ENCODE peak calls at places on chromosomes 3 and 15, in eight cellular contexts. H is HCT116, B is hepatocyte, A is GM23248, T is endothelial cell of umbilical vein, Y is neural progenitor cell, G is MM.1S, L is DND-41. K is an unnamed sample.

GRCh38 chr3:31960793-31961431 is 20.1 kb downstream of the OSBPL10 start:
- DNase-seq in T (no peak), L (peak; percentile 18), A (peak; percentile 63), Y (no peak), B (no peak), H (peak; percentile 40), G (no peak), K (no peak)

GRCh38 chr3:171270541-171270940 is 189.7 kb downstream of the TNIK start:
- DNase-seq in T (no peak), Y (no peak), H (no peak), G (no peak), A (no peak), B (no peak), L (no peak), K (no peak)

GRCh38 chr3:121757812-121758545 is 8.4 kb upstream of the GOLGB1 start:
- DNase-seq in A (no peak), L (no peak), B (no peak), Y (no peak), G (no peak), H (no peak), T (no peak), K (no peak)

GRCh38 chr3:17995769-17996168 is 253.3 kb upstream of the TBC1D5 start:
- DNase-seq in Y (no peak), A (no peak), G (no peak), B (no peak), L (no peak), H (no peak), T (no peak), K (no peak)

GRCh38 chr3:194121881-194122280 is 14.1 kb upstream of the HES1 start:
- DNase-seq in B (peak; percentile 46), G (no peak), Y (no peak), H (no peak), L (no peak), T (peak; percentile 48), A (peak; percentile 55), K (no peak)

GRCh38 chr3:196501316-196502064 is 2.1 kb downstream of the RNF168 start:
- DNase-seq in L (no peak), B (no peak), H (no peak), Y (peak; percentile 42), G (peak; percentile 55), A (peak; percentile 61), T (no peak), K (no peak)

GRCh38 chr15:40240619-40241304 is 1.9 kb downstream of the PAK6 start:
- DNase-seq in A (no peak), G (no peak), B (no peak), Y (no peak), H (no peak), L (no peak), T (no peak), K (no peak)

GRCh38 chr15:73688455-73688854 is 4.3 kb downstream of the CD276 start:
- DNase-seq in H (no peak), G (no peak), T (peak; percentile 33), A (peak; percentile 61), Y (no peak), B (peak; percentile 38), L (no peak), K (no peak)

GRCh38 chr3:195352895-195353488 is 82.0 kb upstream of the XXYLT1 start:
- DNase-seq in Y (no peak), H (peak; percentile 77), G (no peak), L (no peak), B (peak; percentile 14), A (peak; percentile 93), T (no peak), K (peak; percentile 18)

GRCh38 chr15:62482715-62483429 is 317.8 kb upstream of the C2CD4B start:
- DNase-seq in A (peak; percentile 81), L (peak; percentile 6), G (peak; percentile 8), Y (peak; percentile 72), B (peak; percentile 31), T (no peak), H (peak; percentile 24), K (no peak)

GRCh38 chr3:46114324-46114988 is 87.2 kb upstream of the XCR1 start:
- DNase-seq in A (peak; percentile 77), G (no peak), L (no peak), Y (no peak), T (no peak), B (no peak), H (no peak), K (no peak)

GRCh38 chr15:80695911-80696651 is 971 bp downstream of the ABHD17C start:
- DNase-seq in B (peak; percentile 28), L (no peak), H (no peak), Y (peak; percentile 25), A (peak; percentile 54), G (peak; percentile 60), T (peak; percentile 40), K (no peak)

GRCh38 chr15:31304736-31305365 is 21.8 kb upstream of the KLF13 start:
- DNase-seq in B (no peak), Y (no peak), G (no peak), A (peak; percentile 30), T (no peak), H (no peak), L (peak; percentile 5), K (no peak)

GRCh38 chr15:99550077-99550476 is 15.7 kb upstream of the MEF2A start:
- DNase-seq in G (no peak), H (no peak), T (no peak), L (no peak), Y (no peak), A (no peak), B (no peak), K (no peak)

GRCh38 chr15:78234515-78235040 is at the start of gene ACSBG1:
- DNase-seq in H (no peak), G (peak; percentile 15), A (no peak), Y (no peak), L (no peak), T (no peak), B (no peak), K (no peak)

GRCh38 chr15:51492528-51492927 is 130.0 kb downstream of the DMXL2 start:
- DNase-seq in A (no peak), H (no peak), L (no peak), G (no peak), B (peak; percentile 8), T (peak; percentile 26), Y (no peak), K (no peak)

GRCh38 chr3:127404614-127405598 is 117.1 kb upstream of the PRR20G start:
- DNase-seq in G (no peak), H (no peak), T (no peak), Y (no peak), L (no peak), B (no peak), A (no peak), K (no peak)

GRCh38 chr15:45097466-45097865 is 16.5 kb downstream of the DUOX2 start:
- DNase-seq in A (no peak), L (no peak), G (no peak), H (no peak), T (no peak), B (no peak), Y (no peak), K (no peak)

GRCh38 chr15:68252925-68253534 is 23.5 kb upstream of the CLN6 start:
- DNase-seq in L (peak; percentile 50), Y (peak; percentile 82), G (peak; percentile 88), H (peak; percentile 79), B (peak; percentile 83), A (peak; percentile 87), T (peak; percentile 80), K (peak; percentile 73)

GRCh38 chr3:45546636-45547201 is 47.8 kb upstream of the LIMD1 start:
- DNase-seq in Y (peak; percentile 75), H (peak; percentile 13), A (no peak), T (no peak), L (peak; percentile 29), G (no peak), B (no peak), K (no peak)

GRCh38 chr3:141680620-141681389 is 57.3 kb upstream of the RNF7 start:
- DNase-seq in T (peak; percentile 88), B (no peak), G (no peak), L (peak; percentile 53), A (peak; percentile 67), Y (no peak), H (no peak), K (peak; percentile 52)

GRCh38 chr15:59997070-59997701 is 6.9 kb upstream of the FOXB1 start:
- DNase-seq in A (no peak), Y (peak; percentile 95), T (no peak), G (peak; percentile 95), H (no peak), L (peak; percentile 87), B (no peak), K (no peak)
- TF ChIP-seq EZH2 in A (peak; percentile 84), Y (no peak), T (peak; percentile 76), G (no peak), H (no peak), L (no peak), B (peak; percentile 96), K (no peak)

GRCh38 chr3:150754896-150755295 is 8.1 kb downstream of the SIAH2 start:
- DNase-seq in H (no peak), Y (no peak), A (no peak), T (no peak), G (no peak), B (no peak), L (no peak), K (no peak)
- H3K27ac ChIP-seq in H (no peak overlapping the region), Y (no peak overlapping the region), A (no peak overlapping the region), T (no peak overlapping the region), G (no peak overlapping the region), B (no peak overlapping the region), L (no peak overlapping the region), K (no peak overlapping the region)

DNA sequence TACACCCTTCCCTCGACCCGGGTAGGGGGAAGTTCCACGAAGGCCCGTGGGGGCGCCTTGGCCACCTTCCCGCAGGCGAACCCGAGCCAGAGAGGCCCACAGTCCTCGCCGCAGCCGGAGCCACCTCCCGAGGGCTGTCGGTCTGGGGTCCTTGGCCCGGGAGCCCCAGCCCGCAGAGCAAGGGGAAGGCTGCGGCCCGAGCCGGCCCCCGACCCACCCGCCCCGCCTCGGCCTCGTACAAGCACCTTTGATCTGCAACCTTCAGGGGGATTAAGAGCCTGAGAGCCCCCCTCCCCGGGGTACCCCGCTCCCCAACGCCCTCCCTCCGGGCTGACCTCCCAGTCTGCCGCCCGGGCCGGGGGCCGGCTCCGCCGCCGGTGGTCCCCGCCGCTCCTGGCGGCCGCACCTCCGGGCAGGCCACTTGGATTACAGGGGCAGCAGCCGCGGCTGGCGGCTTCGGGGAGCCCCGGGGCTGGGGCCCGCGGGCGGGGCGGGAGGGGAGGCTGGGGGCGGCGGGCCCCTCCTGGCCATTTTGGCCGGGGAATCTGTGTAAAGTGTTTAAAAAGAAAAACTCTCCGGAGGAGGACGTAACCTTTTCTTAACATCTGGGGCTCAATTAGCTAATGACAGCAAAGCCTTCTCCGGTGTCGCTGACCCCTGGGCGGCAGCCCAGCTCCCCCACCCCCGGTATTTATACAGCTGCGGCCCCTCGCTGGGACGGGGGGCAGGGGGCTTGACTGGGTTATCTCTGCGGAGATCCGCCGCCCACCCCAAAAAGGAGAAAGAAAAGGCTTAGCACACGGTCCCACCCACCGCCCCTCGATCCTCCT is 40.2 kb downstream of the EPHB3 start:
- DNase-seq in A (no peak), L (no peak), G (no peak), B (no peak), H (no peak), T (no peak), Y (peak; percentile 78), K (no peak)
- TF ChIP-seq EZH2 in A (peak; percentile 20), L (no peak), G (no peak), B (peak; percentile 8), H (no peak), T (peak; percentile 67), Y (no peak), K (no peak)

DNA sequence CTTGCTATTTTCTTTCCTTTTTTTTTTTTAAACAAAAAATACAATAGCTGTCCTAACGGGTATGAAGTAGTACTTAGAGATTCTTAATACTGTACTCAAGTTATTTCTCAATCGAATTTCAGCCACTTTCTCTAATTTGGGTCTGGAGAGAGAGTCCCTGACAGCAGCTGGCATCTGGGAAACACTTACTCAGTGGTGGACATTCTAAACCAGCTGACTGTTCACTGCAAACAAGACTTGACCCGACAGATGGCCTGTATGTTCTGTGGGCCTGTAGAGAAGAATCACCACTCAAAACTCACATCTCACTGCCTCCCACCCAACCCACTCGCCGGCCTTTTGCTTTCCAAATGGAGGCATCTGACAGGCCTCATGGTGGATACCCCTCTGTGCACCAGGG is 199.6 kb downstream of the ATP10A start:
- DNase-seq in L (no peak), Y (no peak), T (no peak), B (no peak), A (no peak), G (no peak), H (no peak), K (no peak)
- H3K27ac ChIP-seq in L (no peak overlapping the region), Y (no peak overlapping the region), T (no peak overlapping the region), B (no peak overlapping the region), A (no peak overlapping the region), G (no peak overlapping the region), H (no peak overlapping the region), K (no peak overlapping the region)